ENCODE peak calls at places on chromosomes 12 and 14, in seven cellular contexts. One of them, this sample, is unnamed.

GRCh38 chr14:68474741-68475140 is 318.1 kb downstream of the ZFP36L1 start:
- DNase-seq in H1: peak
- DNase-seq in progenitor cell of endocrine pancreas: no peak
- DNase-seq in nephron progenitor cell: no peak
- DNase-seq in transverse colon: no peak
- DNase-seq in HFF-Myc: no peak
- DNase-seq in fibroblast of the aortic adventitia: no peak
- DNase-seq in this sample: no peak

GRCh38 chr14:60163741-60164140 is 1.5 kb downstream of the DHRS7 start:
- DNase-seq in H1: no peak
- DNase-seq in progenitor cell of endocrine pancreas: no peak
- DNase-seq in nephron progenitor cell: no peak
- DNase-seq in transverse colon: no peak
- DNase-seq in HFF-Myc: no peak
- DNase-seq in fibroblast of the aortic adventitia: no peak
- DNase-seq in this sample: no peak

GRCh38 chr14:84657866-84658385 is 872.0 kb upstream of the FLRT2 start:
- DNase-seq in H1: no peak
- DNase-seq in progenitor cell of endocrine pancreas: no peak
- DNase-seq in nephron progenitor cell: no peak
- DNase-seq in transverse colon: no peak
- DNase-seq in HFF-Myc: no peak
- DNase-seq in fibroblast of the aortic adventitia: no peak
- DNase-seq in this sample: no peak

GRCh38 chr12:26431211-26431610 is 235.8 kb downstream of the SSPN start:
- DNase-seq in H1: no peak
- DNase-seq in progenitor cell of endocrine pancreas: no peak
- DNase-seq in nephron progenitor cell: no peak
- DNase-seq in transverse colon: no peak
- DNase-seq in HFF-Myc: no peak
- DNase-seq in fibroblast of the aortic adventitia: no peak
- DNase-seq in this sample: no peak

GRCh38 chr14:97077253-97077653 is 280.1 kb downstream of the VRK1 start:
- DNase-seq in H1: no peak
- DNase-seq in progenitor cell of endocrine pancreas: no peak
- DNase-seq in nephron progenitor cell: no peak
- DNase-seq in transverse colon: peak
- DNase-seq in HFF-Myc: no peak
- DNase-seq in fibroblast of the aortic adventitia: peak
- DNase-seq in this sample: peak

GRCh38 chr14:24892730-24893059 is 157.3 kb downstream of the STXBP6 start:
- DNase-seq in H1: no peak
- DNase-seq in progenitor cell of endocrine pancreas: no peak
- DNase-seq in nephron progenitor cell: no peak
- DNase-seq in transverse colon: no peak
- DNase-seq in HFF-Myc: no peak
- DNase-seq in fibroblast of the aortic adventitia: no peak
- DNase-seq in this sample: no peak

GRCh38 chr12:53044052-53044581 is 5.7 kb upstream of the TNS2 start:
- DNase-seq in H1: no peak
- DNase-seq in progenitor cell of endocrine pancreas: no peak
- DNase-seq in nephron progenitor cell: no peak
- DNase-seq in transverse colon: no peak
- DNase-seq in HFF-Myc: no peak
- DNase-seq in fibroblast of the aortic adventitia: no peak
- DNase-seq in this sample: no peak

GRCh38 chr12:122845865-122846621 is 10.8 kb downstream of the HIP1R start:
- DNase-seq in H1: no peak
- DNase-seq in progenitor cell of endocrine pancreas: no peak
- DNase-seq in nephron progenitor cell: no peak
- DNase-seq in transverse colon: no peak
- DNase-seq in HFF-Myc: no peak
- DNase-seq in fibroblast of the aortic adventitia: no peak
- DNase-seq in this sample: no peak

GRCh38 chr12:110658882-110659281 is 30.0 kb downstream of the HVCN1 start:
- DNase-seq in H1: no peak
- DNase-seq in progenitor cell of endocrine pancreas: no peak
- DNase-seq in nephron progenitor cell: no peak
- DNase-seq in transverse colon: no peak
- DNase-seq in HFF-Myc: no peak
- DNase-seq in fibroblast of the aortic adventitia: no peak
- DNase-seq in this sample: no peak

GRCh38 chr12:20514598-20514997 is 146.3 kb downstream of the PDE3A start:
- DNase-seq in H1: no peak
- DNase-seq in progenitor cell of endocrine pancreas: no peak
- DNase-seq in nephron progenitor cell: no peak
- DNase-seq in transverse colon: no peak
- DNase-seq in HFF-Myc: no peak
- DNase-seq in fibroblast of the aortic adventitia: no peak
- DNase-seq in this sample: no peak

GRCh38 chr14:104933721-104934379 is 9.2 kb downstream of the PLD4 start:
- DNase-seq in H1: no peak
- DNase-seq in progenitor cell of endocrine pancreas: no peak
- DNase-seq in nephron progenitor cell: no peak
- DNase-seq in transverse colon: no peak
- DNase-seq in HFF-Myc: no peak
- DNase-seq in fibroblast of the aortic adventitia: no peak
- DNase-seq in this sample: no peak

GRCh38 chr12:113109872-113110623 is 25.5 kb downstream of the RASAL1 start:
- DNase-seq in H1: no peak
- DNase-seq in progenitor cell of endocrine pancreas: no peak
- DNase-seq in nephron progenitor cell: no peak
- DNase-seq in transverse colon: no peak
- DNase-seq in HFF-Myc: no peak
- DNase-seq in fibroblast of the aortic adventitia: no peak
- DNase-seq in this sample: no peak

GRCh38 chr12:20044836-20045235 is 323.5 kb upstream of the PDE3A start:
- DNase-seq in H1: no peak
- DNase-seq in progenitor cell of endocrine pancreas: no peak
- DNase-seq in nephron progenitor cell: no peak
- DNase-seq in transverse colon: no peak
- DNase-seq in HFF-Myc: no peak
- DNase-seq in fibroblast of the aortic adventitia: peak
- DNase-seq in this sample: no peak

GRCh38 chr14:99663716-99664635 is 19.0 kb downstream of the HHIPL1 start:
- DNase-seq in H1: peak
- DNase-seq in progenitor cell of endocrine pancreas: no peak
- DNase-seq in nephron progenitor cell: peak
- DNase-seq in transverse colon: no peak
- DNase-seq in HFF-Myc: no peak
- DNase-seq in fibroblast of the aortic adventitia: no peak
- DNase-seq in this sample: no peak

GRCh38 chr12:42756841-42757661 is 167.5 kb upstream of the PRICKLE1 start:
- DNase-seq in H1: peak
- DNase-seq in progenitor cell of endocrine pancreas: no peak
- DNase-seq in nephron progenitor cell: peak
- DNase-seq in transverse colon: no peak
- DNase-seq in HFF-Myc: no peak
- DNase-seq in fibroblast of the aortic adventitia: peak
- DNase-seq in this sample: no peak
- TF ChIP-seq CTCF in H1: no peak
- TF ChIP-seq CTCF in progenitor cell of endocrine pancreas: no peak
- TF ChIP-seq CTCF in nephron progenitor cell: no peak
- TF ChIP-seq CTCF in transverse colon: no peak
- TF ChIP-seq CTCF in HFF-Myc: no peak
- TF ChIP-seq CTCF in fibroblast of the aortic adventitia: no peak
- TF ChIP-seq CTCF in this sample: no peak

GRCh38 chr14:101567252-101567651 is 6.0 kb downstream of the DIO3 start:
- DNase-seq in H1: no peak
- DNase-seq in progenitor cell of endocrine pancreas: no peak
- DNase-seq in nephron progenitor cell: no peak
- DNase-seq in transverse colon: no peak
- DNase-seq in HFF-Myc: no peak
- DNase-seq in fibroblast of the aortic adventitia: no peak
- DNase-seq in this sample: no peak

GRCh38 chr14:101564444-101564776 is 3.1 kb downstream of the DIO3 start:
- DNase-seq in H1: no peak
- DNase-seq in progenitor cell of endocrine pancreas: no peak
- DNase-seq in nephron progenitor cell: no peak
- DNase-seq in transverse colon: no peak
- DNase-seq in HFF-Myc: no peak
- DNase-seq in fibroblast of the aortic adventitia: no peak
- DNase-seq in this sample: no peak

GRCh38 chr14:101563654-101564443 is 2.6 kb downstream of the DIO3 start:
- DNase-seq in H1: peak
- DNase-seq in progenitor cell of endocrine pancreas: no peak
- DNase-seq in nephron progenitor cell: peak
- DNase-seq in transverse colon: no peak
- DNase-seq in HFF-Myc: no peak
- DNase-seq in fibroblast of the aortic adventitia: no peak
- DNase-seq in this sample: no peak

GRCh38 chr14:101563352-101563653 is 2.0 kb downstream of the DIO3 start:
- DNase-seq in H1: no peak
- DNase-seq in progenitor cell of endocrine pancreas: no peak
- DNase-seq in nephron progenitor cell: no peak
- DNase-seq in transverse colon: no peak
- DNase-seq in HFF-Myc: no peak
- DNase-seq in fibroblast of the aortic adventitia: no peak
- DNase-seq in this sample: no peak

DNA sequence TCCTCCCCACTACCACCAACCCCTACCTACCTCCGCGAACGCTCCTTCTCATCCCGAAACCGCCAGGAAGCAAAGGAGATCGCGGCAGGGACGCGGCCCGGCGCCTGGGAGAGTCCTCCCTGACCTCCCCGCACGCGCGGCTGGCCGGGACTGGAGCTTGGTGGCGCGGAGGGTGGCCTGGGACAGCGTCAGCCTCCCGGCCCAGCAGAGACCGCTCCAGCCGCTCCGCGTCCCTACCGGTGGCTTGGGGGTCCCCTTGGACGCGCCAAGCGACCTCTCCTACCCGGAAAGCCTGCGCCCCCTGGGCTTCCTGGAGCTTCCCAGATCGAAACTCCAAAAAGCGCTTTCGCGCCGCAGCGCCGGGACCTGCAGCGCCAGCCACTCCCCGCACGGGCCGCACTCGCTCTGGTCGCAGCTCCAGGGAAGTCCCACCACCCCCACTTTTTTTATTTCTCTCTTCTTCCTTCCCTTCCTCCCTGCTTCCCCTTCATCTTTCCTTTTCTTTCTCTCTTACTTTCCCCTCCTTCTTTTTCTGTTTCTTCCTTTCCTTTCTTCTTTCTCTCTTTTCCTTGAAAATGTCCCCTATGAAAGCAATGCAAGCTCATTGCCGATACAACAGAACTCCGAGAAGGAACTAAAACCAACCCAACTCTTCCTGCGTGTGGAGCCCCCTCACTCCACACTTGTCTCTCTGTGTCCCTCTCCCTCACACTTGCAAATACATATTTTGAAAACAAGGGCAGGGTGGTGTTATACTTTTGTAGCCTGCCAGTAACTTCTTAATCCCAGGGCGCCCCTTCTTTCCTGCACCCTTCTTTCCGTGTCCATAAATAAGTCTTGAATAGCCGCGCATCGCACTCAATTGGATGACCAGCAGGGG is 3.8 kb downstream of the DIO3 start:
- DNase-seq in H1: peak
- DNase-seq in progenitor cell of endocrine pancreas: peak
- DNase-seq in nephron progenitor cell: peak
- DNase-seq in transverse colon: no peak
- DNase-seq in HFF-Myc: no peak
- DNase-seq in fibroblast of the aortic adventitia: no peak
- DNase-seq in this sample: no peak
- TF ChIP-seq CTCF in H1: no peak
- TF ChIP-seq CTCF in progenitor cell of endocrine pancreas: no peak
- TF ChIP-seq CTCF in nephron progenitor cell: no peak
- TF ChIP-seq CTCF in transverse colon: no peak
- TF ChIP-seq CTCF in HFF-Myc: no peak
- TF ChIP-seq CTCF in fibroblast of the aortic adventitia: no peak
- TF ChIP-seq CTCF in this sample: no peak

GRCh38 chr12:86565038-86565437 is 308.8 kb upstream of the MGAT4C start:
- DNase-seq in H1: no peak
- DNase-seq in progenitor cell of endocrine pancreas: no peak
- DNase-seq in nephron progenitor cell: no peak
- DNase-seq in transverse colon: no peak
- DNase-seq in HFF-Myc: no peak
- DNase-seq in fibroblast of the aortic adventitia: no peak
- DNase-seq in this sample: no peak
- TF ChIP-seq CTCF in H1: no peak
- TF ChIP-seq CTCF in progenitor cell of endocrine pancreas: no peak
- TF ChIP-seq CTCF in nephron progenitor cell: no peak
- TF ChIP-seq CTCF in transverse colon: no peak
- TF ChIP-seq CTCF in HFF-Myc: no peak
- TF ChIP-seq CTCF in fibroblast of the aortic adventitia: no peak
- TF ChIP-seq CTCF in this sample: no peak

GRCh38 chr14:105944632-105945610 is 418.5 kb downstream of the TMEM121 start:
- DNase-seq in H1: peak
- DNase-seq in progenitor cell of endocrine pancreas: no peak
- DNase-seq in nephron progenitor cell: no peak
- DNase-seq in transverse colon: peak
- DNase-seq in HFF-Myc: no peak
- DNase-seq in fibroblast of the aortic adventitia: no peak
- DNase-seq in this sample: peak
- TF ChIP-seq CTCF in H1: peak
- TF ChIP-seq CTCF in progenitor cell of endocrine pancreas: no peak
- TF ChIP-seq CTCF in nephron progenitor cell: no peak
- TF ChIP-seq CTCF in transverse colon: peak
- TF ChIP-seq CTCF in HFF-Myc: peak
- TF ChIP-seq CTCF in fibroblast of the aortic adventitia: no peak
- TF ChIP-seq CTCF in this sample: peak

This sample was measured in activated CD8-positive, alpha-beta T cell treated with anti-CD3 and anti-CD28 coated beads for 36 hours.